ENCODE peak calls at places on chromosomes 5 and 9, in four cellular contexts. V is HCT116, S is HepG2, H is K562. Z is an unnamed sample.

GRCh38 chr5:6708814-6709213 is 4.4 kb upstream of the TENT4A start:
- DNase-seq in H (peak; percentile 5), S (no peak), V (no peak), Z (no peak)

GRCh38 chr9:26677965-26678745 is 214.4 kb downstream of the CAAP1 start:
- DNase-seq in V (no peak), S (no peak), H (no peak), Z (no peak)

GRCh38 chr9:113803811-113804589 is 72.1 kb upstream of the ZNF618 start:
- DNase-seq in H (no peak), V (no peak), S (no peak), Z (no peak)

GRCh38 chr5:116542619-116543018 is 32.0 kb downstream of the SEMA6A start:
- DNase-seq in H (no peak), S (no peak), V (no peak), Z (no peak)

GRCh38 chr5:108560581-108560980 is 178.7 kb upstream of the FBXL17 start:
- DNase-seq in V (no peak), H (no peak), S (no peak), Z (no peak)

GRCh38 chr5:18527017-18527416 is 892.8 kb downstream of the TAF11L14 start:
- DNase-seq in S (no peak), V (no peak), H (no peak), Z (no peak)

GRCh38 chr5:72166070-72166979 is 59.0 kb downstream of the MAP1B start:
- DNase-seq in V (no peak), S (no peak), H (peak; percentile 89), Z (no peak)

GRCh38 chr9:76912631-76913275 is 6.8 kb upstream of the PRUNE2 start:
- DNase-seq in V (peak; percentile 7), H (peak; percentile 3), S (no peak), Z (no peak)

GRCh38 chr5:60959156-60959555 is 14.2 kb downstream of the NDUFAF2 start:
- DNase-seq in V (peak; percentile 21), H (no peak), S (no peak), Z (no peak)

GRCh38 chr5:128924299-128924698 is 41.0 kb upstream of the SLC27A6 start:
- DNase-seq in S (no peak), H (no peak), V (no peak), Z (no peak)

GRCh38 chr5:1804001-1804690 is 2.9 kb downstream of the NDUFS6 start:
- DNase-seq in V (no peak), S (no peak), H (no peak), Z (no peak)

GRCh38 chr5:147348046-147348445 is 113.2 kb downstream of the STK32A start:
- DNase-seq in S (no peak), H (no peak), V (no peak), Z (no peak)

GRCh38 chr5:95951916-95952315 is 9.7 kb downstream of the ELL2 start:
- DNase-seq in V (no peak), H (no peak), S (no peak), Z (no peak)

GRCh38 chr9:14692918-14693861 is at the start of gene ZDHHC21:
- DNase-seq in H (peak; percentile 27), V (no peak), S (peak; percentile 20), Z (peak; percentile 58)

GRCh38 chr9:34318163-34318790 is 10.8 kb downstream of the KIF24 start:
- DNase-seq in V (no peak), H (no peak), S (no peak), Z (no peak)

GRCh38 chr9:111937781-111938426 is 41.3 kb downstream of the UGCG start:
- DNase-seq in V (no peak), S (no peak), H (no peak), Z (no peak)

GRCh38 chr9:99436636-99437035 is 214.6 kb downstream of the SEC61B start:
- DNase-seq in H (no peak), S (no peak), V (no peak), Z (no peak)

GRCh38 chr5:149831492-149831891 is 101.4 kb downstream of the PPARGC1B start:
- DNase-seq in S (no peak), V (no peak), H (no peak), Z (peak; percentile 37)

GRCh38 chr9:135650408-135650807 is 11.1 kb upstream of the GLT6D1 start:
- DNase-seq in V (no peak), S (no peak), H (no peak), Z (no peak)

GRCh38 chr5:79474416-79475173 is 39.3 kb downstream of the HOMER1 start:
- DNase-seq in H (no peak), V (no peak), S (no peak), Z (no peak)

GRCh38 chr5:165996484-165996883 is 2295.0 kb upstream of the WWC1 start:
- DNase-seq in S (no peak), V (no peak), H (no peak), Z (no peak)

GRCh38 chr5:111737716-111738115 is 19.3 kb downstream of the NREP start:
- DNase-seq in V (no peak), H (no peak), S (no peak), Z (no peak)

GRCh38 chr5:174295736-174296481 is 250.4 kb downstream of the NSG2 start:
- DNase-seq in H (no peak), S (no peak), V (no peak), Z (no peak)

GRCh38 chr5:1315709-1316587 is 21.1 kb upstream of the TERT start:
- DNase-seq in H (peak; percentile 57), S (peak; percentile 80), V (no peak), Z (peak; percentile 72)

GRCh38 chr5:50962934-50963646 is 296.7 kb downstream of the PARP8 start:
- DNase-seq in S (peak; percentile 45), V (peak; percentile 48), H (peak; percentile 86), Z (peak; percentile 68)

GRCh38 chr9:94827584-94828304 is 101.2 kb downstream of the AOPEP start:
- DNase-seq in H (no peak), S (peak; percentile 96), V (no peak), Z (no peak)

GRCh38 chr9:682633-683508 is 158.6 kb upstream of the DMRT1 start:
- DNase-seq in S (peak; percentile 99), H (no peak), V (no peak), Z (no peak)

GRCh38 chr5:154479944-154480750 is 2.1 kb upstream of the HAND1 start:
- DNase-seq in S (no peak), H (no peak), V (no peak), Z (no peak)

GRCh38 chr5:139391570-139392323 is 2.0 kb upstream of the MZB1 start:
- DNase-seq in V (no peak), H (no peak), S (no peak), Z (no peak)

GRCh38 chr5:155983954-155984353 is 343.0 kb upstream of the SGCD start:
- DNase-seq in S (no peak), H (no peak), V (no peak), Z (no peak)

GRCh38 chr5:10262995-10263394 is 12.9 kb downstream of the CCT5 start:
- DNase-seq in S (no peak), V (no peak), H (no peak), Z (no peak)

GRCh38 chr5:10266839-10267238 is 16.8 kb downstream of the CCT5 start:
- DNase-seq in H (no peak), S (no peak), V (no peak), Z (no peak)

GRCh38 chr5:10268100-10268499 is 18.0 kb downstream of the CCT5 start:
- DNase-seq in V (no peak), H (no peak), S (no peak), Z (no peak)

GRCh38 chr5:10264569-10264968 is 14.5 kb downstream of the CCT5 start:
- DNase-seq in S (no peak), H (no peak), V (no peak), Z (no peak)

DNA sequence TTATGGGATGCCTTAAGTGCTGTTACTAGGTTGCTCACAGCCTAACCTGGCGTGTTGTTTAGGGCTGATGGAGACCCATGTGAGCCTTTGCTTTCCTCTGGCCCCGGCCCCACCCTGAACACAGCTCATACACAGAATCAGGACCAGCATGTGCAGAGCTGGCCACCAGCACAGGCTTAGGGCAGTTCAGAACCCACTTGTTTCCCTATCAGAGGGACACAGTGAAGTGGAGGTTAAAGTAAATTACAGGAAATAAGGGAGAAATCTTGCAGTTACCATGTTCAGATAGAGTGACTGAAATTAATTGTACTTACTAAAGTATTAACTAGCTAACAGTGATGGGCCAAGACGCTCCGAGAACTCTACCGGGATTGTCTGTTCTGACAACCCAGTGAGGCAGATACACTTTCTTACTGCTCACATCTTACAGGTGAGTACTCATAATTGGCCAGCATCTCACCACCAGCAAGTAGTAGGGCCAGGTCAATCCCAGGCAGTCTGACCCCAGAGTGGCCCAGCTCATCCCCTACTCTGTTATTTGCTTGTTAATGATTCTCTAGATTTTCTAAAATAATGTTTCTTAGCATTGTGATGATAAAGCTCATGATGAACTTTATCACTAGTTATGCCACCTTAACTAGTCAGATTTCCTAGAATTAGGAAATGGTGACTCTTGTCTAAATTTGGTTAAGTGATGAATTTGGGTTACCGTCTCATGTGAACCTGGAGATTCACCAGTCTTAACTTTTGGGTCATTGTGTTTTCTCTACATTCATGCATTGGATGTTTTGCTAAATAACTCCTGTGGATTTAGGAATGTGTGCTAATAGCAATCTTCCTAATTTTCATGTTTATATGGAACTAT is 15.4 kb downstream of the CCT5 start:
- DNase-seq in V (no peak), H (no peak), S (no peak), Z (no peak)
- TF ChIP-seq POLR2A in V (no peak), H (peak; percentile 80), S (peak; percentile 49), Z (peak; percentile 75)

GRCh38 chr5:81552844-81553569 is 159.1 kb upstream of the ACOT12 start:
- DNase-seq in H (no peak), V (peak; percentile 40), S (no peak), Z (no peak)
- TF ChIP-seq POLR2A in H (no peak), V (no peak), S (no peak), Z (no peak)

GRCh38 chr5:179797741-179798140 is 4.0 kb downstream of the LTC4S start:
- DNase-seq in V (no peak), H (no peak), S (no peak), Z (no peak)

GRCh38 chr5:179795049-179795862 is 1.5 kb downstream of the LTC4S start:
- DNase-seq in V (no peak), H (no peak), S (no peak), Z (no peak)

GRCh38 chr5:179794575-179794974 is 789 bp downstream of the LTC4S start:
- DNase-seq in S (no peak), V (no peak), H (no peak), Z (no peak)

GRCh38 chr5:179796877-179797608 is 3.3 kb downstream of the LTC4S start:
- DNase-seq in S (no peak), V (no peak), H (no peak), Z (no peak)

GRCh38 chr5:179795863-179796833 is 2.4 kb downstream of the LTC4S start:
- DNase-seq in V (no peak), S (peak; percentile 63), H (no peak), Z (peak; percentile 78)
- TF ChIP-seq POLR2A in V (peak; percentile 76), S (peak; percentile 25), H (no peak), Z (peak; percentile 63)

DNA sequence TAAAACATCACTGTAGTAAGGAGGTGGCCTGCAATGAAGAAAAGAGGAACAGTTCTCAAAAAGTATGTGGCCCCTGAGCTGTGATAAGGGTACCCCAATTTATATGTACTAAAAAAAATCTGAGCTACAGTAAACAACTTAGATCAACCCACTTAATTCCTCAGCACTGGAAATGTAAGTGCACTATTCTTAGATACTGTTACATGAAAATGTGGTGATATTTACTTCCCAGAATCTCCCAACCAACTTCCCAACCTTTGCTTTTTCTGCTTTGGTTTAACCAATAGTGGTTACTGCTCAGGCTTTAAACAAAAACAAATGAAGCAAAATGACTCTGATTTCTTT is 114.8 kb downstream of the SEMA5A start:
- DNase-seq in S (no peak), V (no peak), H (no peak), Z (no peak)
- TF ChIP-seq POLR2A in S (no peak), V (no peak), H (no peak), Z (no peak)